ENCODE peak calls at places on chromosomes 13 and 19, in seven cellular contexts. M is HCT116, U is HepG2, X is K562, H is H1, B is SK-N-SH, R is GM12878. E is an unnamed sample.

GRCh38 chr19:33186835-33187540 is 7.1 kb upstream of the LRP3 start:
- DNase-seq in X (no peak), M (no peak), H (no peak), R (no peak), U (no peak), B (no peak), E (no peak)

GRCh38 chr13:33188093-33188882 is 97.3 kb downstream of the STARD13 start:
- DNase-seq in X (no peak), B (no peak), M (no peak), H (no peak), U (no peak), R (peak), E (no peak)

GRCh38 chr13:50085063-50085462 is 69.8 kb downstream of the KCNRG start:
- DNase-seq in M (no peak), H (no peak), B (no peak), X (no peak), R (no peak), U (peak), E (peak)

GRCh38 chr19:8174706-8175105 is 25.3 kb upstream of the FBN3 start:
- DNase-seq in H (no peak), R (no peak), X (no peak), U (no peak), M (no peak), B (no peak), E (no peak)

GRCh38 chr13:49443327-49443688 is 556 bp downstream of the CAB39L start:
- DNase-seq in U (peak), X (no peak), R (no peak), B (peak), H (no peak), M (no peak), E (no peak)

GRCh38 chr13:74414458-74414857 is 280.3 kb upstream of the KLF12 start:
- DNase-seq in X (no peak), U (no peak), M (no peak), B (no peak), H (no peak), R (no peak), E (no peak)

GRCh38 chr13:63299995-63300394 is 1884.3 kb upstream of the PCDH20 start:
- DNase-seq in H (no peak), R (no peak), B (no peak), U (no peak), M (no peak), X (no peak), E (no peak)

GRCh38 chr13:108816381-108816780 is 187.0 kb downstream of the MYO16 start:
- DNase-seq in X (peak), R (no peak), B (no peak), H (no peak), U (no peak), M (no peak), E (no peak)

GRCh38 chr19:50325310-50326100 is 3.7 kb downstream of the KCNC3 start:
- DNase-seq in M (peak), H (peak), U (peak), R (no peak), B (peak), X (peak), E (peak)

GRCh38 chr19:48433337-48433736 is 12.4 kb upstream of the GRWD1 start:
- DNase-seq in X (no peak), B (no peak), M (no peak), H (no peak), U (no peak), R (no peak), E (no peak)

GRCh38 chr13:46469064-46469463 is 82.0 kb upstream of the RUBCNL start:
- DNase-seq in B (peak), U (no peak), M (no peak), X (no peak), H (no peak), R (no peak), E (no peak)

GRCh38 chr19:45117167-45117594 is 24.2 kb downstream of the PPP1R37 start:
- DNase-seq in H (no peak), B (no peak), R (peak), X (peak), M (no peak), U (no peak), E (no peak)

GRCh38 chr19:35671818-35672217 is 5.5 kb downstream of the UPK1A start:
- DNase-seq in X (peak), H (no peak), M (no peak), B (no peak), U (peak), R (no peak), E (no peak)

GRCh38 chr13:98349731-98350305 is 172.7 kb upstream of the RNF113B start:
- DNase-seq in R (no peak), M (no peak), B (peak), U (peak), X (peak), H (no peak), E (peak)

GRCh38 chr13:100300213-100300612 is 211.3 kb downstream of the PCCA start:
- DNase-seq in B (peak), M (no peak), X (no peak), U (no peak), H (no peak), R (no peak), E (no peak)

GRCh38 chr19:52230685-52231084 is 38.7 kb upstream of the ZNF766 start:
- DNase-seq in R (no peak), M (no peak), U (no peak), X (no peak), B (no peak), H (no peak), E (no peak)

GRCh38 chr19:24053601-24054000 is 33.4 kb upstream of the ZNF254 start:
- DNase-seq in R (no peak), X (no peak), H (no peak), M (no peak), U (no peak), B (no peak), E (no peak)

GRCh38 chr13:113553541-113554332 is 30.8 kb upstream of the TFDP1 start:
- DNase-seq in X (no peak), B (no peak), H (no peak), U (no peak), R (no peak), M (no peak), E (no peak)

GRCh38 chr13:30142502-30143211 is 164.7 kb downstream of the KATNAL1 start:
- DNase-seq in U (peak), H (no peak), B (peak), M (peak), X (no peak), R (no peak), E (peak)

GRCh38 chr19:19637186-19637522 is 6.3 kb downstream of the GMIP start:
- DNase-seq in B (no peak), U (no peak), M (no peak), R (no peak), X (no peak), H (no peak), E (no peak)

GRCh38 chr19:35141627-35142401 is 1.2 kb upstream of the FXYD7 start:
- DNase-seq in H (no peak), U (no peak), R (no peak), B (no peak), X (no peak), M (no peak), E (no peak)

GRCh38 chr13:20709369-20709768 is 5.9 kb downstream of the IL17D start:
- DNase-seq in U (no peak), H (no peak), X (no peak), M (no peak), R (no peak), B (no peak), E (no peak)

GRCh38 chr19:7632340-7633203 is 947 bp downstream of the PCP2 start:
- DNase-seq in X (no peak), H (no peak), R (no peak), U (no peak), M (no peak), B (no peak), E (no peak)

GRCh38 chr19:44212250-44212864 is at the start of gene ZNF227:
- DNase-seq in B (peak), H (peak), R (peak), X (peak), U (peak), M (peak), E (peak)

GRCh38 chr13:34967851-34968562 is 25.9 kb downstream of the NBEA start:
- DNase-seq in B (no peak), R (no peak), M (no peak), H (no peak), X (no peak), U (no peak), E (no peak)

GRCh38 chr19:56637976-56638555 is 4.9 kb upstream of the SMIM17 start:
- DNase-seq in U (peak), M (no peak), X (peak), H (peak), R (no peak), B (no peak), E (peak)

GRCh38 chr13:19864339-19865309 is 1.2 kb upstream of the ZMYM5 start:
- DNase-seq in M (no peak), R (no peak), H (no peak), X (peak), B (peak), U (no peak), E (peak)

GRCh38 chr19:19529783-19530422 is 1.2 kb downstream of the YJEFN3 start:
- DNase-seq in B (no peak), U (no peak), H (no peak), X (no peak), M (no peak), R (no peak), E (no peak)

GRCh38 chr13:98144501-98145350 is 1.8 kb downstream of the FARP1 start:
- DNase-seq in B (peak), R (no peak), X (no peak), M (peak), H (no peak), U (peak), E (peak)

GRCh38 chr13:97141564-97142005 is 80.5 kb upstream of the MBNL2 start:
- DNase-seq in U (peak), M (peak), B (no peak), X (peak), H (peak), R (peak), E (peak)

GRCh38 chr13:27923794-27924528 is 4.2 kb downstream of the PDX1 start:
- DNase-seq in X (no peak), R (no peak), U (no peak), B (no peak), M (no peak), H (no peak), E (no peak)

GRCh38 chr13:49986471-49986870 is 10.4 kb upstream of the TRIM13 start:
- DNase-seq in H (no peak), B (no peak), M (no peak), X (no peak), R (no peak), U (no peak), E (no peak)

GRCh38 chr19:29591670-29592069 is 14.4 kb upstream of the POP4 start:
- DNase-seq in H (no peak), R (no peak), X (no peak), B (no peak), M (no peak), U (no peak), E (no peak)

GRCh38 chr19:49020931-49021895 is 2.9 kb downstream of the CGB3 start:
- DNase-seq in H (no peak), M (no peak), B (peak), U (peak), R (no peak), X (no peak), E (no peak)

GRCh38 chr13:49679244-49679643 is 12.0 kb downstream of the EBPL start:
- DNase-seq in B (no peak), X (no peak), R (no peak), H (no peak), U (peak), M (no peak), E (no peak)

GRCh38 chr19:53158119-53158656 is 665 bp downstream of the ZNF347 start:
- DNase-seq in X (peak), B (peak), R (no peak), U (no peak), H (no peak), M (no peak), E (no peak)

GRCh38 chr13:100666124-100666523 is 8.5 kb downstream of the TMTC4 start:
- DNase-seq in B (peak), X (no peak), R (no peak), M (no peak), H (no peak), U (no peak), E (no peak)

GRCh38 chr19:31204115-31204514 is 145.1 kb downstream of the TSHZ3 start:
- DNase-seq in H (no peak), X (no peak), M (no peak), B (no peak), R (no peak), U (no peak), E (no peak)

GRCh38 chr19:3855321-3855720 is 13.5 kb downstream of the ZFR2 start:
- DNase-seq in B (no peak), X (no peak), R (no peak), M (no peak), H (no peak), U (peak), E (peak)

GRCh38 chr13:41019027-41019487 is at the start of gene ELF1:
- DNase-seq in B (no peak), H (no peak), M (peak), R (peak), U (peak), X (peak), E (peak)

DNA sequence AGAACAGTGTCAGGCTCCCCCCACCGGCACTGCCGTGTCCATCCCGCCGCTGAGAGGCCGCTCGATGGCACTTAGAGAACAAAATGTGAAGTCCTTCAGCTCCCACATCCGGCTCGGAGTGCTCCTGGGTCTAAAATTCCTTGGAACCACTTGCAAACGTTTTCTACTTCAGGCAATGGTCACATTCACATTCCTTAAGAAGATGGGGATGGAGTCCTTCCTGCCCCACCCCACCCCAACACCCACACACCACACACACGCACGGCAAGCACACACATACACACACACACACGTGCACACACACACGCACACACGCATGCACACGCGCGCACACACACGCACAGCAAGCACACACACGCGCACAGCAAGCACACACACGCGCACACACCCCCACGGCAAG is 83.4 kb downstream of the SOX1 start:
- DNase-seq in X (no peak), R (no peak), M (no peak), B (no peak), H (no peak), U (no peak), E (no peak)
- TF ChIP-seq JUND in X (no peak), R (no peak), M (no peak), B (no peak), H (no peak), U (no peak), E (no peak)

GRCh38 chr19:13425151-13425550 is 81.1 kb downstream of the CACNA1A start:
- DNase-seq in H (no peak), M (no peak), B (no peak), R (no peak), U (no peak), X (no peak), E (no peak)

GRCh38 chr19:13417054-13417453 is 89.2 kb downstream of the CACNA1A start:
- DNase-seq in X (no peak), R (peak), U (peak), B (no peak), M (no peak), H (no peak), E (no peak)

GRCh38 chr19:13420780-13421179 is 85.5 kb downstream of the CACNA1A start:
- DNase-seq in X (no peak), M (no peak), U (no peak), H (no peak), B (no peak), R (no peak), E (no peak)
- TF ChIP-seq JUND in X (no peak), M (no peak), U (no peak), H (no peak), B (no peak), R (no peak), E (no peak)

DNA sequence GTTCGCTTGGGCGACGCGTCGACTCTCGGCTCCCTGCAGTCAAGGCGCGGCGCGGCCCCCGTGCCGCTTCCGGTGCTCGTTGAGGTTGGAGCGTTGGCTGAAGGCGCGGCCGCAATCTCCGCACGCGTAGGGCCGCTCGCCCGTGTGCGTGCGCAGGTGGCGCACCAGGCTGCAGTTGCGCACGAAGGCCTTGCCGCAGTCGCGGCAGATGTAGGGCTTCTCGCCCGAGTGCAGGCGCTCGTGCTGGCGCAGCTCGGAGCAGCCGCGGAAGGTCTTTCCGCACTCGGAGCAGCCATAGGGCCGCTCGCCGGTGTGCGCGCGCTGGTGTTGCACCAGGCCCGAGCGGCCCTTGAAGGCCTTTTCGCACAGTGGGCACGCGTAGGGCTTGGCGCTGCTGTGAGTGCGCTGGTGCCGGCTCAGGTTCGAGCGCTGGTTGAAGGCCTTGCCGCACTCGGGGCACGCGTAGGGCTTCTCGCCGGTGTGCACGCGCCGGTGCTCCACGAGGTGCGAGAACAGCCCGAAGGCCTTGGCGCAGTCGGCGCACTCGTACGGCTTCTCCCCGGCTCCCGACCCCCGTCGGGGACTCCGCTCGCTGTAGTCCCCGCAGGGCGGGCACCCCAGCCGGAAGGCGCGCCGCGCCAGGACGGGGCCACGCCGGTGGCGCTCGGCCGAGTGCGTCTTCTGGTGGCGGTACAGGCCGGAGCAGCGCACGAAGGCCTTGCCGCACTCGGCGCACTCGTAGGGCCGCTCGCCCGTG is 5.3 kb upstream of the ZNF497 start:
- DNase-seq in M (no peak), H (no peak), U (no peak), R (no peak), X (no peak), B (peak), E (no peak)
- TF ChIP-seq JUND in M (no peak), H (no peak), U (no peak), R (no peak), X (no peak), B (no peak), E (no peak)

DNA sequence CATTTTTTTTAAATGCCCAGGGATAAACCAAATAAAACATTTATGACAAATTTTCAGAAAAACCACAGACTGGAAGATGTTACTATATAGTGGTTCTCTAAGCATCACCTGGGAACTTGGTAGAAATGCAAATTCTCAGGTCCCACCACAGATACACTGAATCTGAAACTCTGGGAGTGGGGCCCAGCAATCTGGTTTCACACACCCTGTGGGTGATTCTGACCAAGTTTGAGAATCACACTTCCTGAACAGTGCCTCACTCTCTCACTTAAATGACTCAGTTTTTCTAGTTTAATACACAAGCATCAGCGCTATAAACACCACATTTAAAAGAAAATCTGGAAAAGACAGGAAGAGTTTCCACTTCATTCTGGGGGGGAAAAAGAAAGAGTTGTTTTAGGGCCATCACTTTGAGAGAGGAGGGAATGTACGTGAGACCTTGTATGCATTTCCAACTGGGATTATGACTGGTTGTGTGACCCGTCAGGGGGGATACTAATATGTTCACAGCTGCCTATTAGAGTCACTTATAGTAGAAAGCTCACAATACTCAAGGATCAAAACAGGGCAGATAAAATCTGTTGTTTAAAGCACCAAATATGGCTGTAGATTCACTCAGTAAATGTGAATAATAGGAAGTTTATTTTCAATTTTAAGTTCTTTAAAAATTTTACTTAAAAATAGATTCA is 567.7 kb downstream of the GPC6 start:
- DNase-seq in X (no peak), U (no peak), M (no peak), H (no peak), B (no peak), R (no peak), E (no peak)
- TF ChIP-seq JUND in X (no peak), U (no peak), M (no peak), H (no peak), B (no peak), R (no peak), E (no peak)

GRCh38 chr13:24500977-24501376 is 11.6 kb downstream of the PARP4 start:
- DNase-seq in B (no peak), U (no peak), X (no peak), R (no peak), H (no peak), M (no peak), E (no peak)

GRCh38 chr13:24502567-24503375 is 9.8 kb downstream of the PARP4 start:
- DNase-seq in H (no peak), X (peak), B (no peak), M (peak), R (no peak), U (peak), E (peak)

GRCh38 chr13:24505256-24505655 is 7.3 kb downstream of the PARP4 start:
- DNase-seq in M (no peak), X (peak), B (no peak), U (no peak), H (no peak), R (no peak), E (no peak)

GRCh38 chr13:24505756-24506155 is 6.8 kb downstream of the PARP4 start:
- DNase-seq in M (no peak), B (no peak), R (no peak), H (no peak), X (no peak), U (no peak), E (no peak)

GRCh38 chr13:24503376-24503690 is 9.2 kb downstream of the PARP4 start:
- DNase-seq in R (no peak), B (no peak), H (no peak), X (peak), M (no peak), U (no peak), E (no peak)
- TF ChIP-seq JUND in R (no peak), B (no peak), H (no peak), X (no peak), M (no peak), U (no peak), E (no peak)

GRCh38 chr19:39212377-39212742 is 8.3 kb upstream of the SYCN start:
- DNase-seq in M (peak), X (peak), U (no peak), H (no peak), R (peak), B (peak), E (no peak)
- TF ChIP-seq JUND in M (no peak), X (no peak), U (no peak), H (no peak), R (no peak), B (no peak), E (no peak)

DNA sequence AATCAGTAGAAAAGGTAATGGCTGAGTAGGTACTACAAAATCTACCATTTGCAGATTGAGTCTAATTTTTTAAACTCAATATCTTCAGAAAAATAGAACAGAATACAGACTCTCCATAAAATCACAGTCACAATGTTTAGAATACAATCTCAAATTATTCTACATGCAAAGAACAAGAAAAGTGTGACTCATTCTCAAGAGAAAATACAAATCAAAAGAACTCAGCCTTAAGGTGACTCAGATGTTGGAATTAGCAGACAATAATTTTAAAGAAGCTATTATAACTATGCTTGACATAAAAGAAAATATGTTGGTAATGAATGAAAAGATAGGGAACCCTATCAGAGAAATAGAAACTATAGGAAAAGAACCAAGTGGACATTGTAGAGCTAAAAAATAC is 78.9 kb downstream of the RXFP2 start:
- DNase-seq in H (no peak), R (no peak), B (no peak), M (no peak), X (no peak), U (no peak), E (no peak)
- TF ChIP-seq JUND in H (no peak), R (no peak), B (no peak), M (no peak), X (no peak), U (no peak), E (no peak)